ENCODE peak calls at places on chromosomes 16 and 17, in ten cellular contexts. R is IMR-90, C is kidney epithelial cell, T is uterus, E is astrocyte of the spinal cord, Z is mesendoderm, W is epithelial cell of esophagus, J is heart right ventricle, G is lung, P is tibial artery. K is an unnamed sample.

GRCh38 chr16:15427648-15428239 is 6.6 kb upstream of the BMERB1 start:
- DNase-seq in R (peak; percentile 84), C (no peak), T (peak; percentile 83), E (peak; percentile 82), Z (peak; percentile 37), W (peak; percentile 45), J (peak; percentile 73), G (peak; percentile 54), P (peak; percentile 78), K (no peak)

GRCh38 chr17:72640415-72641165 is 451.9 kb downstream of the SLC39A11 start:
- DNase-seq in R (no peak), C (no peak), T (no peak), E (no peak), Z (no peak), W (no peak), J (no peak), G (no peak), P (no peak), K (no peak)

GRCh38 chr16:87945351-87946042 is 5.7 kb upstream of the BANP start:
- DNase-seq in R (peak; percentile 83), C (no peak), T (peak; percentile 60), E (peak; percentile 88), Z (peak; percentile 91), W (peak; percentile 98), J (peak; percentile 80), G (peak; percentile 80), P (peak; percentile 91), K (no peak)

GRCh38 chr16:31386157-31386984 is 6.8 kb upstream of the ITGAD start:
- DNase-seq in R (peak; percentile 72), C (peak; percentile 32), T (no peak), E (no peak), Z (peak; percentile 78), W (peak; percentile 77), J (no peak), G (no peak), P (no peak), K (no peak)

GRCh38 chr17:36848008-36848902 is 89.0 kb upstream of the LHX1 start:
- DNase-seq in R (no peak), C (no peak), T (no peak), E (no peak), Z (peak; percentile 81), W (peak; percentile 79), J (no peak), G (no peak), P (no peak), K (no peak)

GRCh38 chr17:46159686-46160085 is 33.5 kb downstream of the KANSL1 start:
- DNase-seq in R (peak; percentile 87), C (no peak), T (no peak), E (peak; percentile 57), Z (no peak), W (peak; percentile 36), J (no peak), G (no peak), P (no peak), K (peak; percentile 26)

GRCh38 chr17:67606896-67607604 is 110.7 kb upstream of the NOL11 start:
- DNase-seq in R (no peak), C (no peak), T (no peak), E (no peak), Z (no peak), W (no peak), J (no peak), G (no peak), P (no peak), K (no peak)

GRCh38 chr17:44384823-44385286 is 4.6 kb downstream of the ITGA2B start:
- DNase-seq in R (no peak), C (no peak), T (no peak), E (no peak), Z (peak; percentile 65), W (no peak), J (no peak), G (no peak), P (no peak), K (no peak)

GRCh38 chr16:81445143-81445922 is 725 bp downstream of the CMIP start:
- DNase-seq in R (peak; percentile 19), C (no peak), T (peak; percentile 36), E (peak; percentile 35), Z (no peak), W (peak; percentile 51), J (peak; percentile 44), G (no peak), P (no peak), K (no peak)

GRCh38 chr16:48101069-48101674 is 54.6 kb downstream of the ABCC12 start:
- DNase-seq in R (no peak), C (no peak), T (no peak), E (peak; percentile 43), Z (no peak), W (peak; percentile 74), J (no peak), G (no peak), P (no peak), K (no peak)

GRCh38 chr17:76772842-76773521 is 35.1 kb downstream of the MFSD11 start:
- DNase-seq in R (peak; percentile 70), C (peak; percentile 66), T (no peak), E (peak; percentile 72), Z (peak; percentile 29), W (peak; percentile 89), J (no peak), G (no peak), P (no peak), K (peak; percentile 58)
- H3K4me3 ChIP-seq in R (no peak overlapping the region), C (no peak overlapping the region), T (no peak overlapping the region), E (no peak overlapping the region), Z (no peak overlapping the region), W (no peak overlapping the region), J (no peak overlapping the region), G (no peak overlapping the region), P (no peak overlapping the region), K (peak overlapping the region; percentile 36)

GRCh38 chr16:89489731-89490385 is 503 bp downstream of the ANKRD11 start:
- DNase-seq in R (no peak), C (no peak), T (peak; percentile 37), E (no peak), Z (no peak), W (no peak), J (no peak), G (no peak), P (no peak), K (no peak)
- H3K4me3 ChIP-seq in R (peak overlapping the region; percentile 56), C (peak overlapping the region; percentile 78), T (peak overlapping the region; percentile 99), E (peak overlapping the region; percentile 72), Z (peak overlapping the region; percentile 80), W (peak overlapping the region; percentile 46), J (peak overlapping the region; percentile 98), G (peak overlapping the region; percentile 82), P (peak overlapping the region; percentile 80), K (peak overlapping the region; percentile 70)

GRCh38 chr17:27382025-27382424 is 74.2 kb upstream of the KSR1 start:
- DNase-seq in R (no peak), C (no peak), T (no peak), E (no peak), Z (no peak), W (no peak), J (no peak), G (no peak), P (peak; percentile 27), K (no peak)

GRCh38 chr17:27385626-27386025 is 70.6 kb upstream of the KSR1 start:
- DNase-seq in R (no peak), C (no peak), T (no peak), E (no peak), Z (no peak), W (no peak), J (no peak), G (no peak), P (peak; percentile 1), K (no peak)

GRCh38 chr17:27386206-27387075 is 69.8 kb upstream of the KSR1 start:
- DNase-seq in R (no peak), C (no peak), T (no peak), E (no peak), Z (no peak), W (no peak), J (no peak), G (no peak), P (peak; percentile 49), K (no peak)

GRCh38 chr17:27384261-27384701 is 72.0 kb upstream of the KSR1 start:
- DNase-seq in R (peak; percentile 96), C (peak; percentile 90), T (peak; percentile 62), E (peak; percentile 96), Z (peak; percentile 18), W (peak; percentile 97), J (peak; percentile 61), G (no peak), P (peak; percentile 95), K (peak; percentile 92)

GRCh38 chr17:27384721-27385120 is 71.5 kb upstream of the KSR1 start:
- DNase-seq in R (peak; percentile 41), C (no peak), T (no peak), E (peak; percentile 59), Z (no peak), W (no peak), J (no peak), G (no peak), P (no peak), K (no peak)
- H3K4me3 ChIP-seq in R (no peak overlapping the region), C (no peak overlapping the region), T (no peak overlapping the region), E (no peak overlapping the region), Z (no peak overlapping the region), W (no peak overlapping the region), J (no peak overlapping the region), G (no peak overlapping the region), P (no peak overlapping the region), K (no peak overlapping the region)

GRCh38 chr16:3183445-3184139 is 4.4 kb upstream of the OR1F1 start:
- DNase-seq in R (no peak), C (no peak), T (no peak), E (no peak), Z (peak; percentile 82), W (no peak), J (no peak), G (no peak), P (no peak), K (no peak)

GRCh38 chr16:3180445-3180878 is 7.5 kb upstream of the OR1F1 start:
- DNase-seq in R (no peak), C (no peak), T (no peak), E (no peak), Z (peak; percentile 90), W (peak; percentile 50), J (no peak), G (no peak), P (no peak), K (no peak)

GRCh38 chr16:3179651-3180050 is 8.4 kb upstream of the OR1F1 start:
- DNase-seq in R (no peak), C (no peak), T (no peak), E (no peak), Z (no peak), W (no peak), J (no peak), G (no peak), P (no peak), K (no peak)

GRCh38 chr16:3186946-3187690 is 886 bp upstream of the OR1F1 start:
- DNase-seq in R (no peak), C (no peak), T (no peak), E (no peak), Z (peak; percentile 19), W (no peak), J (no peak), G (no peak), P (no peak), K (no peak)

DNA sequence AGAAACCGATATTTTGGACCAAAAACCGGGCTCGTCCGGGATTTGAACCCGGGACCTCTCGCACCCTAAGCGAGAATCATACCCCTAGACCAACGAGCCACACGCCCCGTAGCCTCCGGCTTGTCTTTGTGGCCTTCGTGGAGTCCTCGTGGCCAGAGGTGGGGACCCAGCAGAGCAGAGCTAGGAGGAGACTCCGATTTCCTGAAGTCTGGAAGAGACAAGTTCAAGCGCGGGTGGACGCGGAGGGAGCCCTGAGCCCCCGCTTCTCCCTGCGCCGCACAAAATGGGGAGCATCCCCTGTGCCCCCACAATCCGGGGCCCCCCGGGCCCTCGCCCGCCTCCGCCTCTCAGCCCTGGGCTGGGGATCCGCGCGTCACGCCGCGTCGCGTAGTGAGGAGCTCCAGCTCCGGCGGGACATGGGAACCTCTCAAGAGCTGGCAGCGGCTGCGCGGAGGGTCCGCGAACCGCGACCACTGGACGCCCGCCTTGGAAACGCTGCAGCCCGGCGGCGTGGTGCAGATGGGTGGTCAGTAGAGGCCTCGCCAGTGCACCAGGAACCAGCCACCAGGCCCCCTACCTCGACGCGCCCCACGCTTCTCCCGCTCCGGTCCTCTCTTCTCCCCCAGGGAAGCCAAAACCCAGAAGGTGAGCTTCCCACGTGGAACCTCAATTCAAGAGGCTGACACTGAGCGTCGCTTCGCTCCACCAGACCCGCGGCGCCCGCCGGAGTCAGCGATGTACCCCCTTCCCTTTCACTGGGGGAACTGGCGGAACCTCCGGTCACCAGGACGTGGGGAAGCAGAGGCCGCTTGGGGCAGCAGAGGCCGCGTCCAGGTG is 5.2 kb upstream of the OR1F1 start:
- DNase-seq in R (peak; percentile 55), C (no peak), T (no peak), E (peak; percentile 39), Z (peak; percentile 90), W (peak; percentile 66), J (no peak), G (no peak), P (no peak), K (no peak)
- H3K4me3 ChIP-seq in R (peak overlapping the region; percentile 61), C (peak overlapping the region; percentile 39), T (no peak overlapping the region), E (peak overlapping the region; percentile 46), Z (peak overlapping the region; percentile 72), W (peak overlapping the region; percentile 58), J (peak overlapping the region; percentile 25), G (peak overlapping the region; percentile 7), P (peak overlapping the region; percentile 14), K (peak overlapping the region; percentile 64)

K was measured in AG04449.